ENCODE peak calls at places on chromosomes 3 and 15, in eight cellular contexts. G, H, L, O, B, Z, C and W are unnamed samples.

GRCh38 chr3:128487813-128488635 is 5.0 kb downstream of the GATA2 start:
- DNase-seq in G (peak), H (peak), L (peak), O (peak), B (peak), Z (peak), C (peak), W (no peak)

GRCh38 chr3:16813336-16813735 is 71.4 kb upstream of the PLCL2 start:
- DNase-seq in G (no peak), H (no peak), L (no peak), O (no peak), B (no peak), Z (no peak), C (no peak), W (no peak)

GRCh38 chr15:52657338-52657737 is 21.9 kb downstream of the ATOSA start:
- DNase-seq in G (no peak), H (no peak), L (no peak), O (peak), B (peak), Z (no peak), C (no peak), W (no peak)

GRCh38 chr3:33808559-33808958 is 10.1 kb downstream of the PDCD6IP start:
- DNase-seq in G (no peak), H (no peak), L (no peak), O (no peak), B (no peak), Z (no peak), C (no peak), W (no peak)

GRCh38 chr3:58029842-58030584 is 21.8 kb downstream of the FLNB start:
- DNase-seq in G (no peak), H (no peak), L (no peak), O (no peak), B (no peak), Z (no peak), C (no peak), W (no peak)

GRCh38 chr15:40330368-40330836 is 6.9 kb downstream of the INAFM2 start:
- DNase-seq in G (no peak), H (no peak), L (peak), O (no peak), B (peak), Z (no peak), C (no peak), W (no peak)

GRCh38 chr3:9498781-9499180 is 54.8 kb downstream of the LHFPL4 start:
- DNase-seq in G (no peak), H (no peak), L (no peak), O (no peak), B (no peak), Z (no peak), C (no peak), W (no peak)

GRCh38 chr3:11737742-11738141 is 94.0 kb upstream of the VGLL4 start:
- DNase-seq in G (no peak), H (no peak), L (no peak), O (no peak), B (no peak), Z (no peak), C (no peak), W (no peak)

GRCh38 chr3:132222868-132223538 is 94.2 kb upstream of the ACP3 start:
- DNase-seq in G (no peak), H (no peak), L (no peak), O (no peak), B (peak), Z (no peak), C (no peak), W (no peak)

GRCh38 chr3:46656778-46657556 is 36.5 kb downstream of the ALS2CL start:
- DNase-seq in G (no peak), H (no peak), L (no peak), O (no peak), B (no peak), Z (no peak), C (no peak), W (no peak)

GRCh38 chr3:126380011-126380768 is 14.5 kb upstream of the CFAP100 start:
- DNase-seq in G (no peak), H (peak), L (no peak), O (no peak), B (no peak), Z (no peak), C (no peak), W (no peak)

GRCh38 chr3:131091768-131092167 is 65.1 kb downstream of the NEK11 start:
- DNase-seq in G (no peak), H (no peak), L (no peak), O (no peak), B (no peak), Z (no peak), C (no peak), W (no peak)

GRCh38 chr3:71684752-71685151 is 40.5 kb downstream of the EIF4E3 start:
- DNase-seq in G (peak), H (no peak), L (no peak), O (no peak), B (no peak), Z (no peak), C (no peak), W (no peak)